ENCODE peak calls at places on chromosomes 5 and 9, in seven cellular contexts. One of them, this sample, is unnamed.

GRCh38 chr5:158466196-158466595 is 607.3 kb upstream of the CLINT1 start:
- DNase-seq in M059J: no peak
- DNase-seq in germinal center: no peak
- DNase-seq in Calu3: no peak
- DNase-seq in transverse colon: no peak
- DNase-seq in activated naive CD8-positive, alpha-beta T cell treated with anti-CD3 and anti-CD28 coated beads for 36 hours: no peak
- DNase-seq in EL: no peak
- DNase-seq in this sample: no peak

GRCh38 chr9:132069046-132069898 is 10.4 kb downstream of the MED27 start:
- DNase-seq in M059J: peak
- DNase-seq in Calu3: no peak
- DNase-seq in germinal center: no peak
- DNase-seq in activated naive CD8-positive, alpha-beta T cell treated with anti-CD3 and anti-CD28 coated beads for 36 hours: no peak
- DNase-seq in EL: peak
- DNase-seq in transverse colon: no peak
- DNase-seq in this sample: no peak

GRCh38 chr9:82934949-82935348 is 128.0 kb downstream of the RASEF start:
- DNase-seq in activated naive CD8-positive, alpha-beta T cell treated with anti-CD3 and anti-CD28 coated beads for 36 hours: no peak
- DNase-seq in germinal center: no peak
- DNase-seq in transverse colon: no peak
- DNase-seq in EL: peak
- DNase-seq in M059J: peak
- DNase-seq in Calu3: peak
- DNase-seq in this sample: no peak

GRCh38 chr5:126490167-126490937 is 67.1 kb downstream of the GRAMD2B start:
- DNase-seq in transverse colon: no peak
- DNase-seq in germinal center: no peak
- DNase-seq in activated naive CD8-positive, alpha-beta T cell treated with anti-CD3 and anti-CD28 coated beads for 36 hours: no peak
- DNase-seq in Calu3: no peak
- DNase-seq in M059J: no peak
- DNase-seq in EL: no peak
- DNase-seq in this sample: no peak

GRCh38 chr9:16063241-16063591 is 510.4 kb downstream of the CCDC171 start:
- DNase-seq in Calu3: no peak
- DNase-seq in germinal center: no peak
- DNase-seq in M059J: no peak
- DNase-seq in EL: no peak
- DNase-seq in activated naive CD8-positive, alpha-beta T cell treated with anti-CD3 and anti-CD28 coated beads for 36 hours: no peak
- DNase-seq in transverse colon: no peak
- DNase-seq in this sample: no peak

GRCh38 chr5:82054004-82054710 is 82.3 kb downstream of the ATG10 start:
- DNase-seq in germinal center: no peak
- DNase-seq in activated naive CD8-positive, alpha-beta T cell treated with anti-CD3 and anti-CD28 coated beads for 36 hours: no peak
- DNase-seq in EL: no peak
- DNase-seq in M059J: no peak
- DNase-seq in Calu3: no peak
- DNase-seq in transverse colon: no peak
- DNase-seq in this sample: no peak

GRCh38 chr5:112737088-112737471 is 605 bp upstream of the APC start:
- DNase-seq in M059J: peak
- DNase-seq in germinal center: no peak
- DNase-seq in transverse colon: no peak
- DNase-seq in Calu3: no peak
- DNase-seq in activated naive CD8-positive, alpha-beta T cell treated with anti-CD3 and anti-CD28 coated beads for 36 hours: no peak
- DNase-seq in EL: peak
- DNase-seq in this sample: no peak

GRCh38 chr9:8366161-8366926 is 566.8 kb upstream of the DMAC1 start:
- DNase-seq in germinal center: no peak
- DNase-seq in activated naive CD8-positive, alpha-beta T cell treated with anti-CD3 and anti-CD28 coated beads for 36 hours: no peak
- DNase-seq in EL: no peak
- DNase-seq in M059J: no peak
- DNase-seq in transverse colon: no peak
- DNase-seq in Calu3: no peak
- DNase-seq in this sample: no peak

GRCh38 chr5:176416123-176416924 is at the start of gene CLTB:
- DNase-seq in Calu3: peak
- DNase-seq in activated naive CD8-positive, alpha-beta T cell treated with anti-CD3 and anti-CD28 coated beads for 36 hours: peak
- DNase-seq in transverse colon: peak
- DNase-seq in EL: peak
- DNase-seq in germinal center: peak
- DNase-seq in M059J: peak
- DNase-seq in this sample: peak